ENCODE peak calls at places on chromosomes 2 and 18, in four cellular contexts. One of them, this sample, is unnamed.
A peak's percentile ranks its signal among the peaks of the same experiment; 100 is the strongest.

GRCh38 chr2:37349376-37349775 is 4.9 kb downstream of the QPCT start:
- DNase-seq in Caki2: no peak
- DNase-seq in activated T-helper 1 cell treated with Interleukin-2 at 50 U/mL for 16 hours: no peak
- DNase-seq in ELR: no peak
- DNase-seq in this sample: peak; percentile 38

GRCh38 chr2:56687169-56687568 is 503.4 kb downstream of the CCDC85A start:
- DNase-seq in Caki2: no peak
- DNase-seq in ELR: peak; percentile 66
- DNase-seq in activated T-helper 1 cell treated with Interleukin-2 at 50 U/mL for 16 hours: no peak
- DNase-seq in this sample: no peak

GRCh38 chr2:222307138-222307756 is 8.4 kb upstream of the PAX3 start:
- DNase-seq in ELR: peak; percentile 57
- DNase-seq in Caki2: no peak
- DNase-seq in activated T-helper 1 cell treated with Interleukin-2 at 50 U/mL for 16 hours: no peak
- DNase-seq in this sample: peak; percentile 26

GRCh38 chr2:164155558-164155957 is 419.8 kb upstream of the FIGN start:
- DNase-seq in ELR: no peak
- DNase-seq in Caki2: no peak
- DNase-seq in activated T-helper 1 cell treated with Interleukin-2 at 50 U/mL for 16 hours: no peak
- DNase-seq in this sample: no peak

GRCh38 chr2:190853659-190854386 is 26.8 kb upstream of the GLS start:
- DNase-seq in activated T-helper 1 cell treated with Interleukin-2 at 50 U/mL for 16 hours: no peak
- DNase-seq in Caki2: no peak
- DNase-seq in ELR: no peak
- DNase-seq in this sample: no peak

GRCh38 chr2:67848551-67848950 is 214.3 kb downstream of the C1D start:
- DNase-seq in Caki2: no peak
- DNase-seq in activated T-helper 1 cell treated with Interleukin-2 at 50 U/mL for 16 hours: no peak
- DNase-seq in ELR: no peak
- DNase-seq in this sample: no peak

GRCh38 chr2:100394111-100394641 is 23.3 kb downstream of the CHST10 start:
- DNase-seq in activated T-helper 1 cell treated with Interleukin-2 at 50 U/mL for 16 hours: no peak
- DNase-seq in ELR: no peak
- DNase-seq in Caki2: peak; percentile 94
- DNase-seq in this sample: peak; percentile 73

GRCh38 chr2:43323810-43324588 is 97.6 kb upstream of the ZFP36L2 start:
- DNase-seq in activated T-helper 1 cell treated with Interleukin-2 at 50 U/mL for 16 hours: no peak
- DNase-seq in Caki2: no peak
- DNase-seq in ELR: no peak
- DNase-seq in this sample: no peak

GRCh38 chr2:147467441-147467840 is 377.4 kb upstream of the ACVR2A start:
- DNase-seq in Caki2: no peak
- DNase-seq in ELR: no peak
- DNase-seq in activated T-helper 1 cell treated with Interleukin-2 at 50 U/mL for 16 hours: no peak
- DNase-seq in this sample: no peak

GRCh38 chr2:147636238-147636887 is 208.5 kb upstream of the ACVR2A start:
- DNase-seq in Caki2: no peak
- DNase-seq in ELR: peak; percentile 61
- DNase-seq in activated T-helper 1 cell treated with Interleukin-2 at 50 U/mL for 16 hours: no peak
- DNase-seq in this sample: peak; percentile 59

GRCh38 chr2:20626698-20627471 is 24.0 kb downstream of the HS1BP3 start:
- DNase-seq in activated T-helper 1 cell treated with Interleukin-2 at 50 U/mL for 16 hours: no peak
- DNase-seq in Caki2: peak; percentile 76
- DNase-seq in ELR: no peak
- DNase-seq in this sample: peak; percentile 95

GRCh38 chr2:42969231-42970150 is 177.1 kb upstream of the HAAO start:
- DNase-seq in activated T-helper 1 cell treated with Interleukin-2 at 50 U/mL for 16 hours: no peak
- DNase-seq in Caki2: no peak
- DNase-seq in ELR: peak; percentile 96
- DNase-seq in this sample: peak; percentile 84

GRCh38 chr2:187718092-187718491 is 163.9 kb upstream of the TFPI start:
- DNase-seq in ELR: no peak
- DNase-seq in activated T-helper 1 cell treated with Interleukin-2 at 50 U/mL for 16 hours: no peak
- DNase-seq in Caki2: no peak
- DNase-seq in this sample: no peak

GRCh38 chr18:70431203-70431624 is 142.4 kb downstream of the SOCS6 start:
- DNase-seq in Caki2: peak; percentile 44
- DNase-seq in activated T-helper 1 cell treated with Interleukin-2 at 50 U/mL for 16 hours: no peak
- DNase-seq in ELR: peak; percentile 34
- DNase-seq in this sample: peak; percentile 58

GRCh38 chr2:33442528-33443069 is 33.9 kb upstream of the RASGRP3 start:
- DNase-seq in ELR: no peak
- DNase-seq in Caki2: no peak
- DNase-seq in activated T-helper 1 cell treated with Interleukin-2 at 50 U/mL for 16 hours: no peak
- DNase-seq in this sample: no peak

GRCh38 chr18:35171315-35171987 is 69.4 kb upstream of the ZNF397 start:
- DNase-seq in Caki2: no peak
- DNase-seq in activated T-helper 1 cell treated with Interleukin-2 at 50 U/mL for 16 hours: no peak
- DNase-seq in ELR: no peak
- DNase-seq in this sample: peak; percentile 62

GRCh38 chr2:12694990-12695774 is 21.6 kb upstream of the TRIB2 start:
- DNase-seq in activated T-helper 1 cell treated with Interleukin-2 at 50 U/mL for 16 hours: no peak
- DNase-seq in Caki2: no peak
- DNase-seq in ELR: no peak
- DNase-seq in this sample: no peak

GRCh38 chr2:204219196-204219595 is 282.6 kb downstream of the ICOS start:
- DNase-seq in ELR: no peak
- DNase-seq in activated T-helper 1 cell treated with Interleukin-2 at 50 U/mL for 16 hours: no peak
- DNase-seq in Caki2: no peak
- DNase-seq in this sample: no peak

GRCh38 chr2:217932661-217933325 is 70.0 kb downstream of the TNS1 start:
- DNase-seq in ELR: no peak
- DNase-seq in Caki2: no peak
- DNase-seq in activated T-helper 1 cell treated with Interleukin-2 at 50 U/mL for 16 hours: no peak
- DNase-seq in this sample: peak; percentile 86

GRCh38 chr2:129188451-129188850 is 791.0 kb upstream of the RAB6C start:
- DNase-seq in ELR: no peak
- DNase-seq in Caki2: no peak
- DNase-seq in activated T-helper 1 cell treated with Interleukin-2 at 50 U/mL for 16 hours: no peak
- DNase-seq in this sample: no peak

GRCh38 chr2:143193121-143193520 is 63.9 kb downstream of the ARHGAP15 start:
- DNase-seq in ELR: no peak
- DNase-seq in Caki2: no peak
- DNase-seq in activated T-helper 1 cell treated with Interleukin-2 at 50 U/mL for 16 hours: no peak
- DNase-seq in this sample: no peak

GRCh38 chr2:137348301-137348700 is 583.0 kb downstream of the THSD7B start:
- DNase-seq in Caki2: no peak
- DNase-seq in ELR: no peak
- DNase-seq in activated T-helper 1 cell treated with Interleukin-2 at 50 U/mL for 16 hours: no peak
- DNase-seq in this sample: no peak

GRCh38 chr2:187497858-187498463 is 49.9 kb upstream of the CALCRL start:
- DNase-seq in ELR: peak; percentile 63
- DNase-seq in Caki2: no peak
- DNase-seq in activated T-helper 1 cell treated with Interleukin-2 at 50 U/mL for 16 hours: no peak
- DNase-seq in this sample: peak; percentile 4

GRCh38 chr2:59301466-59302402 is 1060.6 kb upstream of the FANCL start:
- DNase-seq in Caki2: peak; percentile 48
- DNase-seq in ELR: peak; percentile 44
- DNase-seq in activated T-helper 1 cell treated with Interleukin-2 at 50 U/mL for 16 hours: no peak
- DNase-seq in this sample: peak; percentile 79

GRCh38 chr2:127103243-127104165 is 3.5 kb downstream of the BIN1 start:
- DNase-seq in Caki2: no peak
- DNase-seq in activated T-helper 1 cell treated with Interleukin-2 at 50 U/mL for 16 hours: no peak
- DNase-seq in ELR: no peak
- DNase-seq in this sample: no peak

GRCh38 chr2:2689313-2689712 is 358.2 kb upstream of the MYT1L start:
- DNase-seq in Caki2: no peak
- DNase-seq in ELR: no peak
- DNase-seq in activated T-helper 1 cell treated with Interleukin-2 at 50 U/mL for 16 hours: no peak
- DNase-seq in this sample: no peak

GRCh38 chr2:105812180-105813044 is 67.7 kb downstream of the NCK2 start:
- DNase-seq in activated T-helper 1 cell treated with Interleukin-2 at 50 U/mL for 16 hours: no peak
- DNase-seq in ELR: peak; percentile 7
- DNase-seq in Caki2: no peak
- DNase-seq in this sample: peak; percentile 74

GRCh38 chr2:81073412-81073811 is 768.9 kb upstream of the LRRTM1 start:
- DNase-seq in activated T-helper 1 cell treated with Interleukin-2 at 50 U/mL for 16 hours: no peak
- DNase-seq in ELR: no peak
- DNase-seq in Caki2: no peak
- DNase-seq in this sample: no peak

GRCh38 chr2:152336854-152337510 is 2.0 kb downstream of the FMNL2 start:
- DNase-seq in Caki2: peak; percentile 60
- DNase-seq in activated T-helper 1 cell treated with Interleukin-2 at 50 U/mL for 16 hours: no peak
- DNase-seq in ELR: peak; percentile 45
- DNase-seq in this sample: peak; percentile 49

GRCh38 chr2:232539298-232540231 is at the start of gene CHRNG:
- DNase-seq in Caki2: no peak
- DNase-seq in activated T-helper 1 cell treated with Interleukin-2 at 50 U/mL for 16 hours: no peak
- DNase-seq in ELR: no peak
- DNase-seq in this sample: no peak

GRCh38 chr2:112156152-112156986 is 18.2 kb downstream of the FBLN7 start:
- DNase-seq in ELR: peak; percentile 57
- DNase-seq in activated T-helper 1 cell treated with Interleukin-2 at 50 U/mL for 16 hours: peak; percentile 29
- DNase-seq in Caki2: no peak
- DNase-seq in this sample: peak; percentile 71

GRCh38 chr2:145807978-145808377 is 1288.1 kb upstream of the ZEB2 start:
- DNase-seq in Caki2: no peak
- DNase-seq in activated T-helper 1 cell treated with Interleukin-2 at 50 U/mL for 16 hours: no peak
- DNase-seq in ELR: peak; percentile 7
- DNase-seq in this sample: peak; percentile 19

GRCh38 chr2:114089636-114090325 is 199.9 kb downstream of the ACTR3 start:
- DNase-seq in ELR: peak; percentile 4
- DNase-seq in Caki2: no peak
- DNase-seq in activated T-helper 1 cell treated with Interleukin-2 at 50 U/mL for 16 hours: no peak
- DNase-seq in this sample: peak; percentile 27

This sample was measured in kidney tubule cell.